ENCODE peak calls at places on chromosomes 13 and 19, in six cellular contexts. U is progenitor cell of endocrine pancreas; P is stimulated activated CD4-positive, alpha-beta T cell treated with anti-CD3 and anti-CD28 coated beads, Interleukin-2, amount 100 ng/mL, for 48 hours; C is gastrocnemius medialis; K is GM23338; H is astrocyte of the spinal cord. F is an unnamed sample.

GRCh38 chr19:44757735-44758505 is 9.4 kb downstream of the BCL3 start:
- DNase-seq in H (peak), U (peak), C (peak), P (no peak), K (peak), F (peak)

GRCh38 chr13:49346460-49346859 is 97.4 kb downstream of the CAB39L start:
- DNase-seq in C (no peak), H (no peak), U (no peak), K (no peak), P (no peak), F (no peak)

GRCh38 chr13:70080030-70080429 is 27.6 kb upstream of the ATXN8OS start:
- DNase-seq in K (no peak), H (no peak), U (no peak), P (no peak), C (no peak), F (no peak)

GRCh38 chr19:4144666-4145261 is 8.7 kb upstream of the CREB3L3 start:
- DNase-seq in C (no peak), H (no peak), U (no peak), P (no peak), K (no peak), F (no peak)

GRCh38 chr13:44921931-44922758 is 67.1 kb downstream of the NUFIP1 start:
- DNase-seq in C (peak), U (no peak), H (peak), P (no peak), K (no peak), F (no peak)

GRCh38 chr13:43686557-43686956 is 100.2 kb downstream of the ENOX1 start:
- DNase-seq in H (peak), P (no peak), U (no peak), C (peak), K (no peak), F (no peak)

GRCh38 chr13:83940742-83941141 is 58.5 kb upstream of the SLITRK1 start:
- DNase-seq in H (peak), C (no peak), P (no peak), K (no peak), U (no peak), F (no peak)

GRCh38 chr19:18150776-18151624 is 2.0 kb upstream of the PIK3R2 start:
- DNase-seq in U (no peak), P (no peak), K (no peak), C (no peak), H (no peak), F (no peak)

GRCh38 chr13:77429320-77430142 is 102.6 kb upstream of the MYCBP2 start:
- DNase-seq in U (no peak), C (no peak), K (no peak), P (peak), H (peak), F (no peak)

GRCh38 chr19:40165362-40165937 is 25.8 kb upstream of the MAP3K10 start:
- DNase-seq in U (peak), P (peak), C (peak), K (peak), H (peak), F (peak)

GRCh38 chr13:77338961-77339401 is 12.1 kb upstream of the MYCBP2 start:
- DNase-seq in H (no peak), P (no peak), K (no peak), C (no peak), U (no peak), F (no peak)

GRCh38 chr19:31749231-31749630 is 400.0 kb upstream of the TSHZ3 start:
- DNase-seq in H (no peak), K (no peak), U (no peak), P (no peak), C (no peak), F (no peak)

F was measured in WTC11.